ENCODE peak calls at places on chromosomes 7 and 10, in nine cellular contexts. T is A549, O is prostate gland, E is neural crest cell, M is adipocyte, W is uterus, A is memory B cell, Y is HFF-Myc, G is aorta. D is an unnamed sample.

GRCh38 chr10:33334839-33335549 is 527 bp upstream of the NRP1 start:
- DNase-seq in A (no peak), E (peak; percentile 70), Y (no peak), O (peak; percentile 70), G (peak; percentile 89), T (peak; percentile 78), M (peak; percentile 94), W (peak; percentile 82), D (peak; percentile 32)

GRCh38 chr10:5976689-5977470 is 463 bp downstream of the IL15RA start:
- DNase-seq in Y (no peak), G (peak; percentile 67), W (peak; percentile 66), A (peak; percentile 35), T (peak; percentile 39), E (peak; percentile 28), O (peak; percentile 24), M (peak; percentile 72), D (no peak)

GRCh38 chr10:77649333-77650331 is 12.0 kb upstream of the KCNMA1 start:
- DNase-seq in Y (no peak), O (no peak), E (no peak), M (no peak), A (no peak), T (no peak), W (no peak), G (no peak), D (no peak)

GRCh38 chr10:77245953-77246352 is 391.7 kb downstream of the KCNMA1 start:
- DNase-seq in W (no peak), M (peak; percentile 60), O (no peak), Y (no peak), E (no peak), T (no peak), A (no peak), G (no peak), D (no peak)

GRCh38 chr7:150964593-150965111 is 13.5 kb downstream of the KCNH2 start:
- DNase-seq in T (peak; percentile 41), Y (no peak), A (no peak), E (no peak), G (no peak), W (no peak), O (no peak), M (no peak), D (no peak)

GRCh38 chr7:142355328-142355727 is 97.5 kb upstream of the PRSS58 start:
- DNase-seq in G (no peak), E (no peak), Y (no peak), O (no peak), T (no peak), W (no peak), A (no peak), M (peak; percentile 38), D (no peak)

GRCh38 chr10:131311661-131312260 is at the start of gene TCERG1L:
- DNase-seq in O (no peak), Y (no peak), T (no peak), A (no peak), M (no peak), E (peak; percentile 63), G (no peak), W (no peak), D (no peak)

GRCh38 chr10:30095811-30096422 is 36.5 kb upstream of the JCAD start:
- DNase-seq in T (no peak), O (no peak), M (no peak), A (no peak), E (no peak), Y (no peak), W (no peak), G (no peak), D (no peak)

GRCh38 chr10:62422068-62422590 is 48.0 kb downstream of the ZNF365 start:
- DNase-seq in M (peak; percentile 32), E (no peak), T (no peak), G (no peak), Y (peak; percentile 81), A (no peak), O (no peak), W (no peak), D (no peak)

GRCh38 chr7:30412810-30413504 is 65.6 kb downstream of the NOD1 start:
- DNase-seq in G (no peak), M (peak; percentile 87), E (no peak), O (peak; percentile 55), W (no peak), A (no peak), T (peak; percentile 66), Y (peak; percentile 81), D (peak; percentile 98)

GRCh38 chr10:17344206-17344605 is 110.2 kb downstream of the ST8SIA6 start:
- DNase-seq in G (no peak), O (no peak), W (no peak), E (no peak), T (no peak), M (no peak), Y (no peak), A (no peak), D (peak; percentile 87)

GRCh38 chr10:14545827-14546226 is 215.1 kb upstream of the FRMD4A start:
- DNase-seq in T (no peak), M (no peak), Y (no peak), O (peak; percentile 82), W (no peak), E (no peak), A (no peak), G (no peak), D (no peak)

GRCh38 chr10:75470901-75471300 is 39.5 kb downstream of the LRMDA start:
- DNase-seq in O (no peak), Y (no peak), T (no peak), E (no peak), A (no peak), W (no peak), M (no peak), G (peak; percentile 48), D (no peak)

GRCh38 chr7:81294897-81295515 is 376.2 kb upstream of the SEMA3C start:
- DNase-seq in Y (no peak), E (no peak), M (no peak), A (no peak), W (no peak), T (no peak), G (no peak), O (no peak), D (no peak)

GRCh38 chr7:36316319-36316718 is 73.3 kb upstream of the ANLN start:
- DNase-seq in E (no peak), Y (no peak), O (no peak), W (no peak), G (no peak), M (no peak), A (no peak), T (no peak), D (no peak)

GRCh38 chr10:43078175-43078985 is 1.5 kb downstream of the RET start:
- DNase-seq in T (no peak), A (no peak), Y (no peak), M (no peak), O (no peak), E (no peak), W (no peak), G (no peak), D (no peak)

GRCh38 chr10:43390791-43391190 is 18.2 kb downstream of the HNRNPF start:
- DNase-seq in W (no peak), G (peak; percentile 25), A (no peak), E (no peak), O (no peak), Y (no peak), T (no peak), M (peak; percentile 67), D (peak; percentile 72)